ENCODE peak calls at places on chromosomes 5 and 9, in eight cellular contexts. F is heart left ventricle, H is PC-3, X is tibial nerve, P is HCT116, I is epithelial cell of prostate, W is uterus, Y is GM12878. S is an unnamed sample.

GRCh38 chr5:148932355-148932935 is 106.0 kb downstream of the ADRB2 start:
- DNase-seq in W (no peak), X (no peak), F (no peak), Y (no peak), H (no peak), I (no peak), P (no peak), S (no peak)

GRCh38 chr5:31711935-31712592 is 73.1 kb downstream of the PDZD2 start:
- DNase-seq in X (no peak), Y (no peak), W (no peak), F (no peak), I (no peak), P (no peak), H (no peak), S (no peak)

GRCh38 chr9:73981405-73981804 is 515.7 kb upstream of the RORB start:
- DNase-seq in H (no peak), F (no peak), X (no peak), Y (no peak), P (no peak), I (no peak), W (no peak), S (no peak)

GRCh38 chr5:1908931-1909330 is 26.2 kb upstream of the IRX4 start:
- DNase-seq in X (no peak), I (no peak), P (no peak), F (no peak), Y (no peak), W (no peak), H (no peak), S (no peak)

GRCh38 chr5:169648725-169649124 is 11.7 kb downstream of the DOCK2 start:
- DNase-seq in I (no peak), P (no peak), Y (no peak), X (no peak), H (no peak), W (no peak), F (peak), S (no peak)

GRCh38 chr9:86944974-86945867 is 2.1 kb downstream of the GAS1 start:
- DNase-seq in I (no peak), P (no peak), H (no peak), X (no peak), Y (no peak), F (no peak), W (peak), S (peak)

GRCh38 chr5:171697591-171698102 is 88.0 kb upstream of the SMIM23 start:
- DNase-seq in Y (no peak), F (no peak), P (no peak), W (no peak), I (no peak), H (no peak), X (no peak), S (no peak)

GRCh38 chr5:16457853-16458252 is 7.7 kb downstream of the ZNF622 start:
- DNase-seq in F (no peak), P (no peak), Y (no peak), W (no peak), I (no peak), X (no peak), H (no peak), S (no peak)

GRCh38 chr5:69335341-69335975 is 2.9 kb upstream of the CCDC125 start:
- DNase-seq in X (no peak), I (no peak), Y (no peak), F (no peak), H (peak), P (no peak), W (no peak), S (no peak)
- H3K27ac ChIP-seq in X (no peak), I (no peak), Y (no peak), F (no peak), H (no peak), P (no peak), W (no peak), S (no peak)

DNA sequence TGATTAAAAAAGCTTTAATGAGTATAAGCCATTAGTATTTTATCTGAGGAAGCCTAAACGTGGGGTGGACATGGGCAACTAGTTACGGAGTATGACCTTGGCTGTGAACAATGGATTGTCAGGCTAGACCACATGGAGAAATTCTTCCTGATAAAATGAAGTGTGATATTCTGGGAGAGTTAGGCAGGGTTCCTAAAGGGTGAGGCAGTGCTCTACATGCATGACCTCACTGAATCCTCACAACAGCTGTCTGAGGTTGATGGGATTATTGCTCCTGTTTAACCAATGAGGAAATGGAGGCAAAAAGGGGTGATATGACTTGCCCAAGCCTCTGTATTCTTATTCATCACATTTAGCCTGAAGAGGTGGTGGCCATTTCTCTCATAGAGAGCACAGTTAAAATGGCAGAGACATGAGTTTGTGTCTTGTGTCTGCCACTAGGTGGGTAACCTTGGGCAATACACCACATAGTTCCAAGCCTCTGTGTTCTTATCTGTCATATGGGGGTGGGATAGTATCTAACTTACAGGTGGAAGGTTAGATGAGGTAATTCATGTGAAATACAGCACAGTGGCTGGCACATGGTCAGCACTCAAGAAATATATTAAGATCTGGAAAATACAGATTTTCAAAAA is 96.1 kb upstream of the NR3C1 start:
- DNase-seq in H (no peak), X (no peak), Y (no peak), P (peak), I (no peak), W (no peak), F (no peak), S (no peak)
- H3K27ac ChIP-seq in H (no peak), X (no peak), Y (no peak), P (no peak), I (no peak), W (no peak), F (no peak), S (no peak)

DNA sequence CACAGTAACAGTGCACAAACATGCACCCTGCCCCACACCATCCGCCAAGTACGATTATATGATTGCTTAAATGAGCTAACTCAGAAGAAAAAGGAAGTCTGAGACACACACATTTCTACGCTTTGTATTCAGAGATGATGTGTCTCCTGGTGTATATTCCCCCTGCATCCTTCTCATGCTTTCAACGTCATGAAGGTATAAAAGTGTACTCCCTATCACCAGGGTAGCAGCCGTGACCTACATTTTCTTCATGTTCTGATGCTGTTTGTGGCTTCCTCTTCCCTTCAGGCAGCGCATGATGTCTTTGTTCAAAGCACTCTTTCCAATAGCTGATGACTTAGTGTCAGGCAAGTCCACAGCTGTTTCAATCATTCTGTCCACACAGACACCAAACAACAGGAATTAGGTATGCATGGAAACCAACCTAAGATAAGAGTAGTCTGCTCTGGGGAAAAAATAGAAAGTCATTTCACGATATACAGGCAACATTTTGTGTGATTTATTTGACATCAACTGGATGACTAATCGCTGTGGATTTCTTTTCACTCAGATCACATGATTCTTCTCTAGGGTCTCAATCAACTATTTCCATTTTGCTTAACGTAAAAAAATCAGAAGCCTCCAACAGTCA is 269.4 kb upstream of the PTGER4 start:
- DNase-seq in P (no peak), W (no peak), I (peak), H (peak), X (no peak), F (no peak), Y (no peak), S (no peak)
- H3K27ac ChIP-seq in P (no peak), W (no peak), I (peak), H (peak), X (peak), F (peak), Y (no peak), S (no peak)

DNA sequence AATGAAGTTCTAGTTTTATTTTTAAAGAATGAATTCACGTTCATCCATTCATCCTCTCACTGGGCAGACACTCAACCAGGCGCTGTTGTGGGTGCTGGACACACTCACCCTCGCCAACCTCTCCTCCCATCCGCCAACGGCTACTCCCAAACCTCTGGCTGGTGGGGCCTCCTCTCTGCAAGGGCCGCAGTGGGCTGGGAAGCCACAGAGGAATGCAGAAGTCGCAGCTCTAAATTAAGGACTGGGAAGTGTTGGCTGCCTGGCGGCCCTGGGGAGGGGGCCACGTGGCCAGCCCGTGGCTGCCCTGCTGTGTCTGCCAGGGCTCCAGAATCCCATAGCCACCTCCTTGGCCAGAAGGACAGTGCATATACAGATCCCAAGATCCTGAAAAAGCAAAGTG is 6.8 kb downstream of the SUSD3 start:
- DNase-seq in Y (no peak), I (no peak), P (no peak), X (no peak), F (no peak), H (no peak), W (no peak), S (no peak)
- H3K27ac ChIP-seq in Y (no peak), I (no peak), P (no peak), X (no peak), F (no peak), H (no peak), W (peak), S (no peak)